ENCODE peak calls at places on chromosomes 7 and 10, in seven cellular contexts. Q, N, O, P, D, Y and U are unnamed samples.

GRCh38 chr10:123331438-123331837 is 177.2 kb downstream of the BUB3 start:
- DNase-seq in O (no peak), Q (no peak), P (peak; percentile 40), N (no peak), Y (no peak), D (no peak), U (no peak)

GRCh38 chr10:132527338-132528063 is 10.1 kb upstream of the INPP5A start:
- DNase-seq in N (no peak), O (peak; percentile 68), P (no peak), D (no peak), Y (no peak), Q (peak; percentile 36), U (no peak)

GRCh38 chr7:27482219-27482618 is 180.5 kb downstream of the HIBADH start:
- DNase-seq in Q (no peak), O (no peak), D (no peak), Y (no peak), N (no peak), P (peak; percentile 16), U (no peak)

GRCh38 chr7:29588900-29589696 is 25.5 kb downstream of the PRR15 start:
- DNase-seq in N (no peak), Q (no peak), Y (peak; percentile 36), O (no peak), D (peak; percentile 44), P (peak; percentile 63), U (no peak)

GRCh38 chr10:5971886-5972285 is 5.5 kb downstream of the IL15RA start:
- DNase-seq in N (no peak), Q (no peak), P (no peak), Y (no peak), O (no peak), D (no peak), U (no peak)

GRCh38 chr7:148914208-148914777 is 30.2 kb upstream of the EZH2 start:
- DNase-seq in Y (no peak), P (peak; percentile 35), D (no peak), N (peak; percentile 24), O (no peak), Q (no peak), U (no peak)

GRCh38 chr10:11578802-11579255 is 32.6 kb downstream of the USP6NL start:
- DNase-seq in P (no peak), N (peak; percentile 22), O (no peak), Y (no peak), Q (no peak), D (no peak), U (no peak)

GRCh38 chr10:72315611-72316385 is 38.9 kb downstream of the DNAJB12 start:
- DNase-seq in Y (peak; percentile 78), O (no peak), D (no peak), P (no peak), N (no peak), Q (peak; percentile 75), U (no peak)

GRCh38 chr7:11513460-11513859 is 318.5 kb downstream of the THSD7A start:
- DNase-seq in N (no peak), Q (no peak), P (no peak), Y (no peak), O (no peak), D (no peak), U (no peak)

GRCh38 chr10:62996925-62997324 is 136.2 kb upstream of the NRBF2 start:
- DNase-seq in N (no peak), D (no peak), P (no peak), Q (no peak), Y (no peak), O (no peak), U (no peak)

GRCh38 chr10:79185067-79185774 is 116.5 kb downstream of the ZMIZ1 start:
- DNase-seq in P (peak; percentile 59), Q (no peak), D (no peak), O (no peak), N (no peak), Y (peak; percentile 59), U (no peak)

GRCh38 chr10:44946201-44946600 is 13.4 kb upstream of the RASSF4 start:
- DNase-seq in Y (no peak), O (no peak), N (no peak), Q (no peak), P (no peak), D (no peak), U (no peak)

GRCh38 chr10:93149761-93150160 is 76.1 kb downstream of the CYP26A1 start:
- DNase-seq in Y (no peak), N (no peak), Q (no peak), O (no peak), P (no peak), D (no peak), U (no peak)

GRCh38 chr7:149180713-149181112 is 14.6 kb upstream of the ZNF282 start:
- DNase-seq in Q (no peak), D (no peak), N (no peak), Y (no peak), O (no peak), P (no peak), U (no peak)

GRCh38 chr10:131609176-131609575 is 291.6 kb upstream of the PPP2R2D start:
- DNase-seq in P (no peak), N (no peak), Y (no peak), Q (no peak), O (peak; percentile 79), D (no peak), U (no peak)